ENCODE peak calls at places on chromosome 10, in four cellular contexts. One of them, this sample, is unnamed.
A peak's percentile ranks its signal among the peaks of the same experiment; 100 is the strongest.

GRCh38 chr10:71028066-71028465 is 139.7 kb upstream of the PCBD1 start:
- DNase-seq in brain microvascular endothelial cell: no peak
- DNase-seq in astrocyte of the cerebellum: no peak
- DNase-seq in fibroblast of lung: no peak
- DNase-seq in this sample: no peak

GRCh38 chr10:119620241-119620753 is 23.5 kb upstream of the TIAL1 start:
- DNase-seq in brain microvascular endothelial cell: peak; percentile 4
- DNase-seq in astrocyte of the cerebellum: no peak
- DNase-seq in fibroblast of lung: peak; percentile 22
- DNase-seq in this sample: no peak

GRCh38 chr10:33869089-33869488 is 534.6 kb upstream of the NRP1 start:
- DNase-seq in brain microvascular endothelial cell: no peak
- DNase-seq in astrocyte of the cerebellum: no peak
- DNase-seq in fibroblast of lung: no peak
- DNase-seq in this sample: no peak

GRCh38 chr10:103800789-103801540 is 54.4 kb downstream of the SH3PXD2A start:
- DNase-seq in brain microvascular endothelial cell: no peak
- DNase-seq in astrocyte of the cerebellum: no peak
- DNase-seq in fibroblast of lung: no peak
- DNase-seq in this sample: no peak

GRCh38 chr10:34528320-34528719 is 286.8 kb downstream of the PARD3 start:
- DNase-seq in brain microvascular endothelial cell: peak; percentile 96
- DNase-seq in astrocyte of the cerebellum: peak; percentile 98
- DNase-seq in fibroblast of lung: peak; percentile 99
- DNase-seq in this sample: peak; percentile 63

GRCh38 chr10:21475393-21475792 is 50.1 kb downstream of the SKIDA1 start:
- DNase-seq in brain microvascular endothelial cell: no peak
- DNase-seq in astrocyte of the cerebellum: no peak
- DNase-seq in fibroblast of lung: no peak
- DNase-seq in this sample: no peak

GRCh38 chr10:133154996-133155778 is 4.8 kb upstream of the KNDC1 start:
- DNase-seq in brain microvascular endothelial cell: no peak
- DNase-seq in astrocyte of the cerebellum: no peak
- DNase-seq in fibroblast of lung: no peak
- DNase-seq in this sample: no peak

GRCh38 chr10:71921319-71922027 is 42.7 kb upstream of the CHST3 start:
- DNase-seq in brain microvascular endothelial cell: no peak
- DNase-seq in astrocyte of the cerebellum: no peak
- DNase-seq in fibroblast of lung: no peak
- DNase-seq in this sample: peak; percentile 16

GRCh38 chr10:63465293-63466167 is at the start of gene JMJD1C:
- DNase-seq in brain microvascular endothelial cell: peak; percentile 55
- DNase-seq in astrocyte of the cerebellum: peak; percentile 70
- DNase-seq in fibroblast of lung: peak; percentile 91
- DNase-seq in this sample: peak; percentile 90

GRCh38 chr10:133187091-133187905 is 27.3 kb downstream of the KNDC1 start:
- DNase-seq in brain microvascular endothelial cell: no peak
- DNase-seq in astrocyte of the cerebellum: no peak
- DNase-seq in fibroblast of lung: no peak
- DNase-seq in this sample: no peak

GRCh38 chr10:32386623-32387022 is 39.7 kb upstream of the EPC1 start:
- DNase-seq in brain microvascular endothelial cell: no peak
- DNase-seq in astrocyte of the cerebellum: no peak
- DNase-seq in fibroblast of lung: no peak
- DNase-seq in this sample: peak; percentile 32

GRCh38 chr10:132164801-132165278 is 21.9 kb upstream of the DPYSL4 start:
- DNase-seq in brain microvascular endothelial cell: no peak
- DNase-seq in astrocyte of the cerebellum: no peak
- DNase-seq in fibroblast of lung: no peak
- DNase-seq in this sample: no peak

GRCh38 chr10:75864717-75865116 is 433.3 kb downstream of the LRMDA start:
- DNase-seq in brain microvascular endothelial cell: no peak
- DNase-seq in astrocyte of the cerebellum: no peak
- DNase-seq in fibroblast of lung: no peak
- DNase-seq in this sample: no peak

GRCh38 chr10:109922976-109923921 is at the start of gene XPNPEP1:
- DNase-seq in brain microvascular endothelial cell: peak; percentile 71
- DNase-seq in astrocyte of the cerebellum: peak; percentile 35
- DNase-seq in fibroblast of lung: peak; percentile 86
- DNase-seq in this sample: peak; percentile 95

GRCh38 chr10:6163364-6164270 is 39.1 kb upstream of the PFKFB3 start:
- DNase-seq in brain microvascular endothelial cell: peak; percentile 45
- DNase-seq in astrocyte of the cerebellum: peak; percentile 42
- DNase-seq in fibroblast of lung: peak; percentile 82
- DNase-seq in this sample: peak; percentile 93

GRCh38 chr10:132137111-132138072 is 49.4 kb upstream of the DPYSL4 start:
- DNase-seq in brain microvascular endothelial cell: no peak
- DNase-seq in astrocyte of the cerebellum: no peak
- DNase-seq in fibroblast of lung: no peak
- DNase-seq in this sample: no peak

DNA sequence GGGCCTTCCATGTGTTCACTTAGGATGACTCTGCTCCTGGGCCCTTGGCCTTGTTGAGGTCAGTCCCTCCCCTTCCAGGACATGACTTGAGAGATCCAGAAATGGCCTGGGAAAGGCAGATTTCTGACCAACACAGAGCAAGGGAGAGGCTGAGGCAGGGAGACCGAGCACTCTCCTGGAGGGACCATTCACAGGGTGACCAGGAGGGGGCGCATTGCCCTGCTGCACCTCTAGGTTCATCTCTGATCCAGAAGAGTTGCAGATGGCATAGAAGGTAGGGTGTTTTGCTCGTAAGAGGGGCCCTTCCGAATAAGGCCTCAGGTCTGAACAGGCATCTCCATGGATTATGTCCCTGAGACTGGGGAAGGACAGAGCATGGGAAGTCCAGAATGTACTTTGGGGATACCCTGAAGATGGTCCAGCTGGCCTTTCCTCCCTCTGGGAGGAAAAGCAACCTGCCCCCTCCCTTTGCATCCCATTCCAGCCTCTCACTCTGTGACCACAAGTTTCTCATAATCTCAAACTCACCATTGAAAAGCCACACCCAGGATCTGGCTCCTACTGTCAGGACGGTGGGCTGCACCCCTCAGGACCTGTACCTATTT is 6.6 kb downstream of the DMBT1 start:
- DNase-seq in brain microvascular endothelial cell: peak; percentile 6
- DNase-seq in astrocyte of the cerebellum: no peak
- DNase-seq in fibroblast of lung: no peak
- DNase-seq in this sample: no peak
- TF ChIP-seq CTCF in brain microvascular endothelial cell: peak; percentile 76
- TF ChIP-seq CTCF in astrocyte of the cerebellum: peak; percentile 54
- TF ChIP-seq CTCF in fibroblast of lung: peak; percentile 51
- TF ChIP-seq CTCF in this sample: peak; percentile 65

DNA sequence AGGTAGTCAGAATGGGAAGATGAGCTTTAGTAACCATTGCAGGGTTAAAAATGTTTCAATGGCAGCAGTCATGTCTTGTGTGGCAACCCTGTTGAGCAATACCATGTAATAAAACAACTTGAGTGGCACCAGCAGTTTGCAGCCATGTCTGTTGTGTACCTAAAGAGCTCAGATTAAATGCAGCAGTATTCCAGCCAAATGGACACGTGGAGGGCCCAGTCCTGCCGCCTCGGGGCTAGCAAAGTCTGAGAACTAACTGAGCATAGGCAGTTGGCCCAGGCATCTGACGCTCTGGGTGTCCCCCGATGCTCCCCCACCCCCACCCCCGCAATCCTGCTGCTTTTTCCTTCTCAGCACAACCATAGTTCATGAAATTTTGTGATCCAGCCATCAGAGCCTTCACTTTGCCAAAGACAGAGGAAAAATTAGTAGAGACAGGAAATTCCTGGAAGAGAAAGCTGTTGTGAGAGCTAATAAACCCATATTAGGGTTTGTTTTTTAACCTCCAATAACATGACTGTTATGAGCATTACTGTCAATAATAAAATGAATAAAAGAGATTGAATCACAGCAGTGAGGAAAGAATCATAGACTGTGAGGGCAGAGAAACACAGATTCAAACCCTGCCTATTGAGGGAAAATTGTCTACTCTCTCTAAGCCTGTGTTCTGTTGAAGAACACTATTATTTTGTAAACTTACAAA is 220.6 kb upstream of the RHOBTB1 start:
- DNase-seq in brain microvascular endothelial cell: no peak
- DNase-seq in astrocyte of the cerebellum: no peak
- DNase-seq in fibroblast of lung: no peak
- DNase-seq in this sample: peak; percentile 37
- H3K4me3 ChIP-seq in brain microvascular endothelial cell: no peak overlapping the region
- H3K4me3 ChIP-seq in astrocyte of the cerebellum: no peak overlapping the region
- H3K4me3 ChIP-seq in fibroblast of lung: no peak overlapping the region
- H3K4me3 ChIP-seq in this sample: no peak overlapping the region

DNA sequence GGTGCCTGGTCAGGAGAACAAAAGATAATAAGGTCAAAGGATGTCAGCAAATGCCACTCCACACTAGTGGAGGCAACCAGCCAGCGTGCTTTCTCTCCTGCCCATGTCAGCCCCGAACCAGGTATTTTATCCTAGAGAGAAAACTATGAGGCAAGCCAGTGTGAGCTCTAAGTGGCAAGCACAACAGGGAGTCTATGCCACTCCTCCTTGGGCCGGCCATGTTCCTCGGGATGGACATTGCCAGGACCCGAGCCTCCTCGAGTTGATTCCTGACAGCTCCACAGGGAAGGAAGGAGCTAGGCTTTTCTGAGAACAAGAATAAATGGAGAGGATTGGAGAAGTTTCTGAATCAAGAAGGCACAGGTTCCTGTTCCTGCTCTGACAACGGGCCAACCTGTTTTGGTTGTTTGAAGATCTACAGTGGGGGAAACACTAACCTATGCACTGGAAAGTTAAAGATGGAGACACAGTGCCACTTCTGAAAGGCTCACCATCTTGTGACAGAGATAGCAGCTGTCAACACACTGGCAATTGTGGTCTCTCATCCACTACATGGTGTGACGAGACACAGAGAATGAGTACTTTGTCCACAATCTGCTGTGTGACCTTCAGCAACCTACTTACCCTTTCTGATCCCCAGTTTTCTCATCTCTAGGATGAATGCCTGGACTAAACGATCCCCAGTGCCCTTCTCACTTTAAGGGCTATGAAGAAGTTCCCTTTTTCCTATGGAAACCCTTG is 28.8 kb downstream of the ABLIM1 start:
- DNase-seq in brain microvascular endothelial cell: no peak
- DNase-seq in astrocyte of the cerebellum: no peak
- DNase-seq in fibroblast of lung: no peak
- DNase-seq in this sample: no peak
- TF ChIP-seq CTCF in brain microvascular endothelial cell: no peak
- TF ChIP-seq CTCF in astrocyte of the cerebellum: no peak
- TF ChIP-seq CTCF in fibroblast of lung: no peak
- TF ChIP-seq CTCF in this sample: no peak

DNA sequence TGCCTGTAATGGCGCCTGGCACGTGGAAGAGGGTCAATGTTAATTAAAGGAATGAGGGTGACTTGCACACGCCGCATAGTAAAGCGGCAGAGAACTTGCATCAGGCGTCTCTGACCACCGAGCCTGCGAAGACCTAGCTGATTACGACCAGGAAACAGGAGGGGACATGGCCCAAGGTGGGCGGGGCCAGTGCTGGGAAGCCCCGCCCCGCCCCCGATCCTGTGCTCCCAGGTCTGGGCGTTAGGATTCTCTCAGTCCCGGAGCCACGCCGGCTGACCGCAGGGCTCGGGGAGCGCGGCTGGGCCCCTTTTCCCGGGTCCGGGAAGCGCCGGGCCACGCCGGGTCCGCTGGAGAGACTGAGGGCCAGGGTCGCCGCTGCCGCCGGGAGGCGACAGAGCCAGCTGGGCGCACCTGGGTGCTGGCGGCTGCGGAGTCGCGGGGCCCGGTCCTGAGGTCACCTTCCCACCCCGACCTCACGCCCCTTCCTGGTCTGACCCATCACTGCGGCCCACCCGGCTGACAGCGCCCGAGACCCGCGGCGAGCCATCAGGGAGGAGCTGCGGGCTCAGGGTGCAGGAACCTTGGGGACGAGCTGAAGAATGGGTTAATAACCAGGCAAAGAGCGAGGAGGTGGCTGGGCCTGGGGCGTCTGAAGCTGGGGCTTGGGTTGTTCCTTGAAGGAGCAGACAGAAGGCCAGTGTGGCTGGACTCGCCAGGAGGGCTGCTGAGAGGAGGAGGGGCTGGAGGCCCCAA is 23.0 kb upstream of the GRID1 start:
- DNase-seq in brain microvascular endothelial cell: no peak
- DNase-seq in astrocyte of the cerebellum: no peak
- DNase-seq in fibroblast of lung: no peak
- DNase-seq in this sample: peak; percentile 39
- H3K4me3 ChIP-seq in brain microvascular endothelial cell: peak overlapping the region; percentile 34
- H3K4me3 ChIP-seq in astrocyte of the cerebellum: peak overlapping the region; percentile 34
- H3K4me3 ChIP-seq in fibroblast of lung: no peak overlapping the region
- H3K4me3 ChIP-seq in this sample: peak overlapping the region; percentile 4

GRCh38 chr10:10677479-10677878 is 340.2 kb upstream of the CELF2 start:
- DNase-seq in brain microvascular endothelial cell: peak; percentile 80
- DNase-seq in astrocyte of the cerebellum: peak; percentile 46
- DNase-seq in fibroblast of lung: peak; percentile 52
- DNase-seq in this sample: peak; percentile 62
- TF ChIP-seq CTCF in brain microvascular endothelial cell: peak; percentile 65
- TF ChIP-seq CTCF in astrocyte of the cerebellum: peak; percentile 50
- TF ChIP-seq CTCF in fibroblast of lung: peak; percentile 70
- TF ChIP-seq CTCF in this sample: peak; percentile 38

GRCh38 chr10:1677307-1677939 is 59.9 kb downstream of the ADARB2 start:
- DNase-seq in brain microvascular endothelial cell: no peak
- DNase-seq in astrocyte of the cerebellum: no peak
- DNase-seq in fibroblast of lung: no peak
- DNase-seq in this sample: no peak
- H3K4me3 ChIP-seq in brain microvascular endothelial cell: no peak overlapping the region
- H3K4me3 ChIP-seq in astrocyte of the cerebellum: no peak overlapping the region
- H3K4me3 ChIP-seq in fibroblast of lung: no peak overlapping the region
- H3K4me3 ChIP-seq in this sample: no peak overlapping the region

DNA sequence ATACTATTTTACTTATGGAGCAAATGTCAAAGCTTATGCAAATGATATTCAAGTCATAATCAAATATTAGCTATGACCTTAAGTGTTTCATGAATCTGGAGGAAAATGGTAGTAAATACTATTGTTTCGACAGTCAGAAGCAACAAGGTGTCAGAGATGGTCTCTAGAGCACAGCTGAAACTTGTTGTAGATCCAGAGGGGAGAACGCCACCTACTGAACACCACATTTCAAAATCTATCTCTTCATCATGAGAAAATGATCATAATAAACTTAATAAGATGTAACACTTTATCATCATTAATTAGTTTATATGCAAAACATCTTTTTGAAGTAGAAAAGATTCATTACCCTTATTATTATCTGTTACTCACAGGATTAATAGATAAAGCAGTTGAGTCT is 418.7 kb downstream of the GATA3 start:
- DNase-seq in brain microvascular endothelial cell: no peak
- DNase-seq in astrocyte of the cerebellum: no peak
- DNase-seq in fibroblast of lung: peak; percentile 26
- DNase-seq in this sample: no peak
- TF ChIP-seq CTCF in brain microvascular endothelial cell: no peak
- TF ChIP-seq CTCF in astrocyte of the cerebellum: no peak
- TF ChIP-seq CTCF in fibroblast of lung: no peak
- TF ChIP-seq CTCF in this sample: no peak

GRCh38 chr10:99233680-99234018 is 2.0 kb downstream of the HPSE2 start:
- DNase-seq in brain microvascular endothelial cell: no peak
- DNase-seq in astrocyte of the cerebellum: no peak
- DNase-seq in fibroblast of lung: no peak
- DNase-seq in this sample: no peak
- H3K4me3 ChIP-seq in brain microvascular endothelial cell: peak overlapping the region; percentile 34
- H3K4me3 ChIP-seq in astrocyte of the cerebellum: peak overlapping the region; percentile 32
- H3K4me3 ChIP-seq in fibroblast of lung: peak overlapping the region; percentile 67
- H3K4me3 ChIP-seq in this sample: peak overlapping the region; percentile 52